ENCODE peak calls at places on chromosomes 12 and 14, in four cellular contexts. D is fibroblast of the conjunctiva; Z is AML-193; M is stimulated activated CD4-positive, alpha-beta T cell treated with anti-CD3 and anti-CD28 coated beads, TNF-alpha, amount 100 ng/mL, for 1 hour. H is an unnamed sample.

GRCh38 chr14:60757617-60758016 is 23.1 kb downstream of the MNAT1 start:
- DNase-seq in D (peak; percentile 75), M (no peak), Z (no peak), H (no peak)

GRCh38 chr14:65277027-65277426 is 135.5 kb upstream of the FUT8 start:
- DNase-seq in Z (no peak), D (no peak), M (no peak), H (no peak)

GRCh38 chr14:38931969-38932652 is 170.9 kb downstream of the SEC23A start:
- DNase-seq in M (no peak), Z (no peak), D (no peak), H (no peak)

GRCh38 chr12:56898938-56899337 is 35.3 kb downstream of the SDR9C7 start:
- DNase-seq in D (no peak), Z (no peak), M (no peak), H (no peak)

GRCh38 chr12:113933201-113933786 is 32.8 kb downstream of the RBM19 start:
- DNase-seq in Z (no peak), D (peak; percentile 35), M (no peak), H (peak; percentile 41)

GRCh38 chr14:95901014-95901413 is 24.4 kb downstream of the TUNAR start:
- DNase-seq in D (no peak), M (no peak), Z (no peak), H (no peak)

GRCh38 chr14:72776701-72777255 is 117.1 kb downstream of the DPF3 start:
- DNase-seq in M (no peak), Z (no peak), D (no peak), H (no peak)

GRCh38 chr14:93173943-93174395 is 10.7 kb downstream of the MOAP1 start:
- DNase-seq in D (no peak), M (no peak), Z (no peak), H (no peak)

GRCh38 chr12:77005699-77006098 is 59.7 kb downstream of the E2F7 start:
- DNase-seq in Z (no peak), M (no peak), D (no peak), H (no peak)

GRCh38 chr14:65472189-65472588 is 59.7 kb downstream of the FUT8 start:
- DNase-seq in Z (no peak), M (no peak), D (no peak), H (no peak)

GRCh38 chr14:101284711-101285110 is 276.6 kb upstream of the DIO3 start:
- DNase-seq in Z (no peak), M (no peak), D (no peak), H (no peak)

GRCh38 chr14:99971929-99972747 is 93.1 kb upstream of the EVL start:
- DNase-seq in M (no peak), D (no peak), Z (no peak), H (no peak)

GRCh38 chr12:120972870-120973543 is 5.3 kb upstream of the HNF1A start:
- DNase-seq in Z (no peak), M (no peak), D (no peak), H (no peak)

GRCh38 chr14:91985008-91985407 is 37.5 kb upstream of the FBLN5 start:
- DNase-seq in Z (no peak), M (no peak), D (no peak), H (no peak)

GRCh38 chr14:73168274-73168673 is 32.0 kb downstream of the PSEN1 start:
- DNase-seq in D (no peak), M (no peak), Z (no peak), H (no peak)